ENCODE peak calls at places on chromosomes 1 and 21, in four cellular contexts. N is activated CD4-positive, alpha-beta T cell treated with anti-CD3 and anti-CD28 coated beads, Interleukin-2, amount 10 ng/mL, durations not matched to agents 7 days and 5 days; S is GM23248; L is EH. R is an unnamed sample.

GRCh38 chr1:234922987-234923386 is 205.7 kb downstream of the TOMM20 start:
- DNase-seq in L (no peak), N (no peak), S (no peak), R (no peak)

GRCh38 chr1:213615226-213615881 is 372.4 kb upstream of the PROX1 start:
- DNase-seq in S (no peak), N (no peak), L (no peak), R (no peak)

GRCh38 chr21:45029298-45029967 is 44.9 kb upstream of the ADARB1 start:
- DNase-seq in S (peak), L (no peak), N (no peak), R (peak)

GRCh38 chr21:15761508-15762100 is 31.8 kb downstream of the USP25 start:
- DNase-seq in L (no peak), S (no peak), N (no peak), R (peak)

GRCh38 chr1:102879439-102879993 is 228.8 kb downstream of the COL11A1 start:
- DNase-seq in S (peak), N (no peak), L (peak), R (no peak)

GRCh38 chr1:154546264-154547043 is 12.0 kb downstream of the UBE2Q1 start:
- DNase-seq in S (peak), N (peak), L (peak), R (peak)

GRCh38 chr1:183633676-183634343 is 1.8 kb downstream of the ARPC5 start:
- DNase-seq in L (peak), S (peak), N (peak), R (peak)

GRCh38 chr1:228042508-228042907 is 35.7 kb downstream of the WNT3A start:
- DNase-seq in N (no peak), S (no peak), L (no peak), R (no peak)

GRCh38 chr21:31457675-31458074 is 113.6 kb upstream of the TIAM1 start:
- DNase-seq in N (no peak), S (no peak), L (no peak), R (no peak)

GRCh38 chr1:9558946-9559545 is 19.8 kb downstream of the SLC25A33 start:
- DNase-seq in N (no peak), L (peak), S (no peak), R (no peak)